ENCODE peak calls at places on chromosome 7, in nine cellular contexts. One of them, this sample, is unnamed.

GRCh38 chr7:102220229-102220850 is 66.3 kb upstream of the SH2B2 start:
- DNase-seq in H1: no peak
- DNase-seq in G401: peak; percentile 47
- DNase-seq in T-helper 1 cell: no peak
- DNase-seq in HFF-Myc: no peak
- DNase-seq in iris pigment epithelial cell: peak; percentile 5
- DNase-seq in PC-3: no peak
- DNase-seq in GM18507: no peak
- DNase-seq in heart left ventricle: no peak
- DNase-seq in this sample: no peak

GRCh38 chr7:42831953-42832522 is 79.8 kb downstream of the C7orf25 start:
- DNase-seq in HFF-Myc: no peak
- DNase-seq in iris pigment epithelial cell: no peak
- DNase-seq in GM18507: no peak
- DNase-seq in T-helper 1 cell: no peak
- DNase-seq in heart left ventricle: no peak
- DNase-seq in H1: no peak
- DNase-seq in G401: no peak
- DNase-seq in PC-3: no peak
- DNase-seq in this sample: no peak

GRCh38 chr7:77427996-77428603 is 12.0 kb upstream of the GSAP start:
- DNase-seq in GM18507: no peak
- DNase-seq in PC-3: peak; percentile 77
- DNase-seq in heart left ventricle: no peak
- DNase-seq in H1: no peak
- DNase-seq in G401: no peak
- DNase-seq in HFF-Myc: peak; percentile 39
- DNase-seq in T-helper 1 cell: peak; percentile 69
- DNase-seq in iris pigment epithelial cell: peak; percentile 84
- DNase-seq in this sample: no peak

GRCh38 chr7:114026486-114027089 is 107.8 kb upstream of the PPP1R3A start:
- DNase-seq in HFF-Myc: peak; percentile 48
- DNase-seq in G401: peak; percentile 57
- DNase-seq in H1: no peak
- DNase-seq in PC-3: peak; percentile 82
- DNase-seq in T-helper 1 cell: peak; percentile 38
- DNase-seq in iris pigment epithelial cell: peak; percentile 49
- DNase-seq in GM18507: peak; percentile 4
- DNase-seq in heart left ventricle: no peak
- DNase-seq in this sample: no peak

GRCh38 chr7:354597-355470 is 64.9 kb downstream of the FOXL3 start:
- DNase-seq in H1: no peak
- DNase-seq in GM18507: no peak
- DNase-seq in T-helper 1 cell: no peak
- DNase-seq in HFF-Myc: no peak
- DNase-seq in G401: no peak
- DNase-seq in iris pigment epithelial cell: no peak
- DNase-seq in PC-3: no peak
- DNase-seq in heart left ventricle: no peak
- DNase-seq in this sample: no peak

GRCh38 chr7:157493017-157493416 is 156.2 kb downstream of the DNAJB6 start:
- DNase-seq in H1: no peak
- DNase-seq in T-helper 1 cell: no peak
- DNase-seq in GM18507: no peak
- DNase-seq in G401: no peak
- DNase-seq in heart left ventricle: no peak
- DNase-seq in iris pigment epithelial cell: no peak
- DNase-seq in HFF-Myc: no peak
- DNase-seq in PC-3: peak; percentile 42
- DNase-seq in this sample: no peak

GRCh38 chr7:121288894-121289293 is 39.9 kb upstream of the WNT16 start:
- DNase-seq in heart left ventricle: no peak
- DNase-seq in PC-3: peak; percentile 79
- DNase-seq in HFF-Myc: no peak
- DNase-seq in iris pigment epithelial cell: peak; percentile 87
- DNase-seq in GM18507: no peak
- DNase-seq in H1: no peak
- DNase-seq in T-helper 1 cell: no peak
- DNase-seq in G401: no peak
- DNase-seq in this sample: no peak

GRCh38 chr7:114051871-114052324 is 133.1 kb upstream of the PPP1R3A start:
- DNase-seq in H1: no peak
- DNase-seq in PC-3: no peak
- DNase-seq in G401: no peak
- DNase-seq in HFF-Myc: no peak
- DNase-seq in heart left ventricle: no peak
- DNase-seq in GM18507: no peak
- DNase-seq in iris pigment epithelial cell: no peak
- DNase-seq in T-helper 1 cell: no peak
- DNase-seq in this sample: peak; percentile 9

GRCh38 chr7:36570508-36571219 is 153.6 kb downstream of the AOAH start:
- DNase-seq in GM18507: no peak
- DNase-seq in T-helper 1 cell: peak; percentile 6
- DNase-seq in G401: no peak
- DNase-seq in heart left ventricle: no peak
- DNase-seq in H1: no peak
- DNase-seq in PC-3: no peak
- DNase-seq in iris pigment epithelial cell: no peak
- DNase-seq in HFF-Myc: no peak
- DNase-seq in this sample: no peak

GRCh38 chr7:133742709-133743538 is 384.2 kb upstream of the LRGUK start:
- DNase-seq in HFF-Myc: no peak
- DNase-seq in H1: no peak
- DNase-seq in heart left ventricle: no peak
- DNase-seq in PC-3: peak; percentile 42
- DNase-seq in T-helper 1 cell: no peak
- DNase-seq in GM18507: no peak
- DNase-seq in iris pigment epithelial cell: peak; percentile 45
- DNase-seq in G401: peak; percentile 39
- DNase-seq in this sample: no peak

GRCh38 chr7:95578299-95578855 is 17.9 kb downstream of the PDK4 start:
- DNase-seq in GM18507: no peak
- DNase-seq in heart left ventricle: no peak
- DNase-seq in PC-3: no peak
- DNase-seq in H1: no peak
- DNase-seq in HFF-Myc: no peak
- DNase-seq in iris pigment epithelial cell: peak; percentile 10
- DNase-seq in G401: no peak
- DNase-seq in T-helper 1 cell: no peak
- DNase-seq in this sample: no peak

GRCh38 chr7:108146070-108146842 is 16.1 kb upstream of the LAMB4 start:
- DNase-seq in H1: peak; percentile 39
- DNase-seq in G401: peak; percentile 89
- DNase-seq in T-helper 1 cell: peak; percentile 23
- DNase-seq in HFF-Myc: peak; percentile 80
- DNase-seq in iris pigment epithelial cell: peak; percentile 85
- DNase-seq in GM18507: peak; percentile 12
- DNase-seq in heart left ventricle: peak; percentile 58
- DNase-seq in PC-3: peak; percentile 84
- DNase-seq in this sample: peak; percentile 12

GRCh38 chr7:128928159-128928558 is 9.6 kb upstream of the IRF5 start:
- DNase-seq in T-helper 1 cell: no peak
- DNase-seq in PC-3: no peak
- DNase-seq in HFF-Myc: no peak
- DNase-seq in iris pigment epithelial cell: no peak
- DNase-seq in GM18507: no peak
- DNase-seq in G401: no peak
- DNase-seq in heart left ventricle: no peak
- DNase-seq in H1: no peak
- DNase-seq in this sample: no peak

GRCh38 chr7:74215921-74216320 is 6.1 kb downstream of the LAT2 start:
- DNase-seq in H1: no peak
- DNase-seq in heart left ventricle: no peak
- DNase-seq in PC-3: no peak
- DNase-seq in GM18507: no peak
- DNase-seq in iris pigment epithelial cell: no peak
- DNase-seq in G401: no peak
- DNase-seq in T-helper 1 cell: no peak
- DNase-seq in HFF-Myc: no peak
- DNase-seq in this sample: no peak

This sample was measured in GM12878.